ENCODE peak calls at places on chromosomes 7 and 10, in six cellular contexts. P is activated T-cell treated with anti-CD3 and anti-CD28 coated beads, Interleukin-2, amount 50 U/mL, for 4 hours; I is left colon; H is lower lobe of right lung; B is IMR-90; M is activated CD8-positive, alpha-beta memory T cell treated with anti-CD3 and anti-CD28 coated beads, Interleukin-2, amount 10 ng/mL, durations not matched to agents 7 days and 5 days. V is an unnamed sample.

GRCh38 chr10:12729885-12730284 is 271.6 kb downstream of the CCDC3 start:
- ATAC-seq in P (no peak), I (no peak), H (no peak), B (no peak), M (no peak), V (no peak)

GRCh38 chr7:98399903-98400537 is 870 bp downstream of the BAIAP2L1 start:
- ATAC-seq in P (no peak), I (no peak), H (peak), B (no peak), M (no peak), V (no peak)

GRCh38 chr10:32004161-32004591 is 52.0 kb downstream of the KIF5B start:
- ATAC-seq in P (peak), I (peak), H (peak), B (peak), M (no peak), V (no peak)

GRCh38 chr10:8402469-8403074 is 348.1 kb downstream of the GATA3 start:
- ATAC-seq in P (peak), I (no peak), H (no peak), B (no peak), M (peak), V (peak)

GRCh38 chr10:110307805-110308204 is 3.1 kb upstream of the SMNDC1 start:
- ATAC-seq in P (no peak), I (no peak), H (no peak), B (no peak), M (no peak), V (no peak)

GRCh38 chr10:91520657-91521056 is 110.5 kb downstream of the HECTD2 start:
- ATAC-seq in P (no peak), I (peak), H (no peak), B (no peak), M (no peak), V (no peak)

GRCh38 chr10:33869089-33869488 is 534.6 kb upstream of the NRP1 start:
- ATAC-seq in P (no peak), I (no peak), H (no peak), B (no peak), M (no peak), V (no peak)

GRCh38 chr10:96153065-96153464 is 23.0 kb downstream of the ZNF518A start:
- ATAC-seq in P (no peak), I (no peak), H (no peak), B (no peak), M (no peak), V (peak)

GRCh38 chr7:131300572-131301466 is 26.9 kb upstream of the MKLN1 start:
- ATAC-seq in P (no peak), I (no peak), H (no peak), B (peak), M (no peak), V (no peak)

GRCh38 chr7:44210107-44210506 is 9.3 kb downstream of the YKT6 start:
- ATAC-seq in P (no peak), I (no peak), H (no peak), B (no peak), M (no peak), V (no peak)

GRCh38 chr7:140539466-140539865 is 60.2 kb upstream of the MKRN1 start:
- ATAC-seq in P (no peak), I (no peak), H (no peak), B (no peak), M (no peak), V (no peak)

GRCh38 chr7:113128028-113128427 is 9.7 kb upstream of the SMIM30 start:
- ATAC-seq in P (no peak), I (no peak), H (no peak), B (no peak), M (no peak), V (no peak)

GRCh38 chr7:8255680-8256656 is 6.0 kb downstream of the ICA1 start:
- ATAC-seq in P (no peak), I (no peak), H (no peak), B (no peak), M (no peak), V (no peak)

GRCh38 chr7:81583090-81583489 is 186.8 kb downstream of the HGF start:
- ATAC-seq in P (no peak), I (no peak), H (no peak), B (no peak), M (no peak), V (no peak)

GRCh38 chr10:94521276-94522250 is 24.0 kb upstream of the HELLS start:
- ATAC-seq in P (no peak), I (no peak), H (no peak), B (no peak), M (no peak), V (no peak)

GRCh38 chr7:144830024-144830785 is 5.6 kb downstream of the TPK1 start:
- ATAC-seq in P (no peak), I (peak), H (no peak), B (no peak), M (peak), V (peak)

GRCh38 chr7:22751341-22751740 is 24.3 kb downstream of the IL6 start:
- ATAC-seq in P (no peak), I (no peak), H (no peak), B (no peak), M (no peak), V (no peak)

GRCh38 chr7:13980474-13980873 is 9.0 kb downstream of the ETV1 start:
- ATAC-seq in P (no peak), I (no peak), H (no peak), B (no peak), M (no peak), V (no peak)

GRCh38 chr7:7895754-7896153 is 72.8 kb upstream of the GLCCI1 start:
- ATAC-seq in P (no peak), I (no peak), H (peak), B (no peak), M (no peak), V (no peak)

GRCh38 chr7:80921130-80921529 is 2.3 kb upstream of the SEMA3C start:
- ATAC-seq in P (no peak), I (peak), H (no peak), B (no peak), M (no peak), V (no peak)

GRCh38 chr10:80289451-80290287 is at the start of gene MAT1A:
- ATAC-seq in P (no peak), I (peak), H (peak), B (peak), M (no peak), V (no peak)

GRCh38 chr10:75378403-75378802 is 23.2 kb downstream of the ZNF503 start:
- ATAC-seq in P (no peak), I (no peak), H (no peak), B (no peak), M (no peak), V (no peak)

GRCh38 chr10:51238987-51239386 is 164.7 kb downstream of the PRKG1 start:
- ATAC-seq in P (no peak), I (no peak), H (no peak), B (no peak), M (no peak), V (no peak)

GRCh38 chr7:69739906-69740545 is 141.8 kb downstream of the AUTS2 start:
- ATAC-seq in P (no peak), I (no peak), H (peak), B (no peak), M (no peak), V (peak)

GRCh38 chr7:105680505-105681187 is 99.4 kb upstream of the EFCAB10 start:
- ATAC-seq in P (no peak), I (no peak), H (peak), B (no peak), M (no peak), V (no peak)

GRCh38 chr7:42960762-42961161 is 28.6 kb downstream of the MRPL32 start:
- ATAC-seq in P (no peak), I (no peak), H (no peak), B (no peak), M (no peak), V (no peak)

GRCh38 chr7:34073676-34074075 is 168.3 kb downstream of the BMPER start:
- ATAC-seq in P (no peak), I (no peak), H (no peak), B (no peak), M (no peak), V (no peak)

GRCh38 chr10:110642980-110643655 is 1.0 kb upstream of the RBM20 start:
- ATAC-seq in P (no peak), I (no peak), H (no peak), B (no peak), M (no peak), V (no peak)

GRCh38 chr10:97762816-97763215 is 9.0 kb downstream of the SFRP5 start:
- ATAC-seq in P (no peak), I (no peak), H (no peak), B (peak), M (no peak), V (no peak)

GRCh38 chr7:40649247-40649646 is 514.4 kb downstream of the SUGCT start:
- ATAC-seq in P (no peak), I (no peak), H (no peak), B (no peak), M (no peak), V (no peak)

GRCh38 chr7:4202154-4202553 is 479.9 kb upstream of the FOXK1 start:
- ATAC-seq in P (no peak), I (no peak), H (no peak), B (no peak), M (no peak), V (no peak)

GRCh38 chr10:13642293-13642692 is 55.5 kb downstream of the PRPF18 start:
- ATAC-seq in P (no peak), I (no peak), H (no peak), B (no peak), M (no peak), V (no peak)

GRCh38 chr7:36021917-36022550 is 131.0 kb upstream of the EEPD1 start:
- ATAC-seq in P (no peak), I (no peak), H (peak), B (no peak), M (no peak), V (no peak)